ENCODE peak calls at places on chromosomes 13 and 19, in five cellular contexts. One of them, this sample, is unnamed.

GRCh38 chr13:102816633-102817032 is 17.7 kb downstream of the BIVM start:
- ATAC-seq in T-cell: no peak
- ATAC-seq in activated naive CD8-positive, alpha-beta T cell treated with anti-CD3 and anti-CD28 coated beads, Interleukin-2, amount 50 U/mL, for 24 hours: no peak
- ATAC-seq in pancreas: no peak
- ATAC-seq in mucosa of descending colon: no peak
- ATAC-seq in this sample: no peak

GRCh38 chr19:2070436-2070827 is 19.4 kb upstream of the MKNK2 start:
- ATAC-seq in activated naive CD8-positive, alpha-beta T cell treated with anti-CD3 and anti-CD28 coated beads, Interleukin-2, amount 50 U/mL, for 24 hours: no peak
- ATAC-seq in mucosa of descending colon: peak
- ATAC-seq in T-cell: peak
- ATAC-seq in pancreas: peak
- ATAC-seq in this sample: no peak

GRCh38 chr19:45474191-45474940 is 6.6 kb downstream of the FOSB start:
- ATAC-seq in pancreas: no peak
- ATAC-seq in activated naive CD8-positive, alpha-beta T cell treated with anti-CD3 and anti-CD28 coated beads, Interleukin-2, amount 50 U/mL, for 24 hours: no peak
- ATAC-seq in mucosa of descending colon: no peak
- ATAC-seq in T-cell: no peak
- ATAC-seq in this sample: no peak

GRCh38 chr19:3809881-3810707 is 23.9 kb upstream of the MATK start:
- ATAC-seq in T-cell: no peak
- ATAC-seq in pancreas: no peak
- ATAC-seq in activated naive CD8-positive, alpha-beta T cell treated with anti-CD3 and anti-CD28 coated beads, Interleukin-2, amount 50 U/mL, for 24 hours: peak
- ATAC-seq in mucosa of descending colon: peak
- ATAC-seq in this sample: no peak

GRCh38 chr19:29413435-29413834 is 112.4 kb upstream of the VSTM2B start:
- ATAC-seq in mucosa of descending colon: no peak
- ATAC-seq in T-cell: no peak
- ATAC-seq in pancreas: no peak
- ATAC-seq in activated naive CD8-positive, alpha-beta T cell treated with anti-CD3 and anti-CD28 coated beads, Interleukin-2, amount 50 U/mL, for 24 hours: no peak
- ATAC-seq in this sample: no peak

GRCh38 chr19:6551091-6551490 is 20.3 kb downstream of the TNFSF9 start:
- ATAC-seq in activated naive CD8-positive, alpha-beta T cell treated with anti-CD3 and anti-CD28 coated beads, Interleukin-2, amount 50 U/mL, for 24 hours: no peak
- ATAC-seq in mucosa of descending colon: no peak
- ATAC-seq in pancreas: no peak
- ATAC-seq in T-cell: no peak
- ATAC-seq in this sample: no peak

GRCh38 chr13:61880576-61881283 is 465.1 kb upstream of the PCDH20 start:
- ATAC-seq in pancreas: no peak
- ATAC-seq in T-cell: no peak
- ATAC-seq in mucosa of descending colon: no peak
- ATAC-seq in activated naive CD8-positive, alpha-beta T cell treated with anti-CD3 and anti-CD28 coated beads, Interleukin-2, amount 50 U/mL, for 24 hours: no peak
- ATAC-seq in this sample: no peak

GRCh38 chr13:35729926-35730627 is 253.6 kb upstream of the MAB21L1 start:
- ATAC-seq in pancreas: no peak
- ATAC-seq in mucosa of descending colon: no peak
- ATAC-seq in T-cell: no peak
- ATAC-seq in activated naive CD8-positive, alpha-beta T cell treated with anti-CD3 and anti-CD28 coated beads, Interleukin-2, amount 50 U/mL, for 24 hours: no peak
- ATAC-seq in this sample: no peak

GRCh38 chr19:35088514-35088913 is 27.1 kb upstream of the FXYD3 start:
- ATAC-seq in T-cell: no peak
- ATAC-seq in mucosa of descending colon: peak
- ATAC-seq in pancreas: no peak
- ATAC-seq in activated naive CD8-positive, alpha-beta T cell treated with anti-CD3 and anti-CD28 coated beads, Interleukin-2, amount 50 U/mL, for 24 hours: no peak
- ATAC-seq in this sample: no peak

GRCh38 chr19:43132696-43133095 is 50.2 kb upstream of the PSG2 start:
- ATAC-seq in pancreas: no peak
- ATAC-seq in activated naive CD8-positive, alpha-beta T cell treated with anti-CD3 and anti-CD28 coated beads, Interleukin-2, amount 50 U/mL, for 24 hours: no peak
- ATAC-seq in T-cell: no peak
- ATAC-seq in mucosa of descending colon: no peak
- ATAC-seq in this sample: no peak

GRCh38 chr13:91647361-91647970 is 249.0 kb downstream of the GPC5 start:
- ATAC-seq in activated naive CD8-positive, alpha-beta T cell treated with anti-CD3 and anti-CD28 coated beads, Interleukin-2, amount 50 U/mL, for 24 hours: no peak
- ATAC-seq in T-cell: no peak
- ATAC-seq in pancreas: no peak
- ATAC-seq in mucosa of descending colon: peak
- ATAC-seq in this sample: no peak

GRCh38 chr13:106649495-106649894 is 81.6 kb upstream of the ARGLU1 start:
- ATAC-seq in T-cell: no peak
- ATAC-seq in activated naive CD8-positive, alpha-beta T cell treated with anti-CD3 and anti-CD28 coated beads, Interleukin-2, amount 50 U/mL, for 24 hours: no peak
- ATAC-seq in pancreas: peak
- ATAC-seq in mucosa of descending colon: peak
- ATAC-seq in this sample: no peak

GRCh38 chr13:98892821-98893220 is 85.0 kb downstream of the DOCK9 start:
- ATAC-seq in mucosa of descending colon: no peak
- ATAC-seq in T-cell: no peak
- ATAC-seq in activated naive CD8-positive, alpha-beta T cell treated with anti-CD3 and anti-CD28 coated beads, Interleukin-2, amount 50 U/mL, for 24 hours: no peak
- ATAC-seq in pancreas: no peak
- ATAC-seq in this sample: no peak

This sample was measured in activated CD4-positive, CD25-positive, alpha-beta regulatory T cell treated with anti-CD3 and anti-CD28 coated beads, Interleukin-2, amount 50 U/mL, for 24 hours.